ENCODE peak calls at places on chromosomes 1 and 21, in seven cellular contexts. E is adrenal gland, S is colonic mucosa, R is tibial artery, Q is fibroblast of lung, H is PC-3, F is upper lobe of right lung. T is an unnamed sample.
A peak's percentile ranks its signal among the peaks of the same experiment; 100 is the strongest.

GRCh38 chr1:155504207-155504606 is 58.4 kb downstream of the ASH1L start:
- DNase-seq in E (no peak), S (no peak), R (no peak), Q (peak; percentile 18), H (peak; percentile 63), F (no peak), T (no peak)

GRCh38 chr1:112674986-112675727 is 698 bp downstream of the MOV10 start:
- DNase-seq in E (no peak), S (peak; percentile 47), R (peak; percentile 76), Q (no peak), H (peak; percentile 29), F (peak; percentile 86), T (peak; percentile 59)

GRCh38 chr1:198486903-198487302 is 53.6 kb downstream of the ATP6V1G3 start:
- DNase-seq in E (no peak), S (no peak), R (no peak), Q (no peak), H (no peak), F (no peak), T (no peak)

GRCh38 chr1:167775178-167775577 is 53.4 kb downstream of the MPZL1 start:
- DNase-seq in E (no peak), S (no peak), R (no peak), Q (peak; percentile 68), H (no peak), F (no peak), T (no peak)

GRCh38 chr1:81799939-81800740 is 594 bp upstream of the ADGRL2 start:
- DNase-seq in E (peak; percentile 60), S (peak; percentile 45), R (peak; percentile 77), Q (peak; percentile 76), H (no peak), F (peak; percentile 61), T (no peak)

GRCh38 chr21:14603202-14603601 is 57.1 kb upstream of the SAMSN1 start:
- DNase-seq in E (no peak), S (no peak), R (no peak), Q (peak; percentile 60), H (peak; percentile 67), F (no peak), T (no peak)

GRCh38 chr1:236997882-236998281 is 6.4 kb downstream of the MT1HL1 start:
- DNase-seq in E (no peak), S (no peak), R (no peak), Q (no peak), H (no peak), F (peak; percentile 77), T (no peak)

GRCh38 chr1:45305231-45305630 is 21.5 kb upstream of the HPDL start:
- DNase-seq in E (no peak), S (no peak), R (peak; percentile 51), Q (no peak), H (no peak), F (no peak), T (peak; percentile 15)

GRCh38 chr1:225842074-225842473 is 32.1 kb downstream of the EPHX1 start:
- DNase-seq in E (no peak), S (no peak), R (no peak), Q (no peak), H (no peak), F (no peak), T (no peak)

GRCh38 chr1:48675251-48675650 is 101.4 kb downstream of the BEND5 start:
- DNase-seq in E (no peak), S (no peak), R (no peak), Q (peak; percentile 54), H (no peak), F (no peak), T (no peak)

GRCh38 chr1:202613571-202613970 is 96.7 kb downstream of the SYT2 start:
- DNase-seq in E (no peak), S (no peak), R (no peak), Q (no peak), H (no peak), F (no peak), T (no peak)

GRCh38 chr1:40264354-40264781 is 6.3 kb downstream of the ZMPSTE24 start:
- DNase-seq in E (no peak), S (no peak), R (no peak), Q (peak; percentile 48), H (no peak), F (no peak), T (no peak)

GRCh38 chr1:103109291-103109920 is 1.1 kb upstream of the COL11A1 start:
- DNase-seq in E (no peak), S (no peak), R (no peak), Q (peak; percentile 43), H (no peak), F (no peak), T (peak; percentile 48)

GRCh38 chr21:43727571-43728466 is 8.9 kb downstream of the PDXK start:
- DNase-seq in E (peak; percentile 86), S (no peak), R (peak; percentile 88), Q (no peak), H (peak; percentile 56), F (peak; percentile 88), T (no peak)

GRCh38 chr1:85375422-85375934 is 89.5 kb downstream of the DDAH1 start:
- DNase-seq in E (no peak), S (no peak), R (no peak), Q (no peak), H (no peak), F (no peak), T (no peak)

GRCh38 chr1:200437088-200437487 is 27.3 kb upstream of the ZNF281 start:
- DNase-seq in E (no peak), S (no peak), R (no peak), Q (no peak), H (no peak), F (no peak), T (no peak)

GRCh38 chr1:75264112-75264511 is 129.9 kb downstream of the LHX8 start:
- DNase-seq in E (no peak), S (no peak), R (no peak), Q (no peak), H (no peak), F (no peak), T (no peak)

GRCh38 chr1:164748253-164748899 is 189.4 kb downstream of the PBX1 start:
- DNase-seq in E (peak; percentile 80), S (no peak), R (no peak), Q (peak; percentile 99), H (peak; percentile 14), F (no peak), T (no peak)

GRCh38 chr1:69567847-69568434 is at the start of gene LRRC7:
- DNase-seq in E (no peak), S (no peak), R (peak; percentile 60), Q (peak; percentile 23), H (no peak), F (peak; percentile 63), T (peak; percentile 7)

DNA sequence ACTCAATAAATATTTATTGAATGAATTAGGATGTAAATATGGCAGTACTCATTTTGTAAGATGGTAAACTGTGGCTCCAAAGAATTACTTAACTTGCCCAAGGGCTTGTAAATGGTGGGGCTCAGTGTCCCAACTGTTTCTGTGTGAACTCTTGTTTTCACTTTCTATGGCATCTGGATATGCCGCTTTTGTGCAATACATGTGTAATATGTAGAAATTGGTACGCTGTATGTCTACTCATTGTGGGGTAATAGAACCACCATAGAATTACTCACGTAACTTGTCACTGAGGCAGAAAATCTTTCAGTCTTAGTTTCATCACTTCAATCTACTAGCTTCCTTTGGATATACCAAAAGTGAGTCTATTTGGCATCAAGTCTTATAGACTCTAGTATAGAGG is 977 bp downstream of the PRPF3 start:
- DNase-seq in E (no peak), S (no peak), R (no peak), Q (no peak), H (no peak), F (no peak), T (no peak)
- H3K27ac ChIP-seq in E (no peak overlapping the region), S (no peak overlapping the region), R (no peak overlapping the region), Q (peak overlapping the region; percentile 8), H (no peak overlapping the region), F (peak overlapping the region; percentile 94), T (no peak overlapping the region)

DNA sequence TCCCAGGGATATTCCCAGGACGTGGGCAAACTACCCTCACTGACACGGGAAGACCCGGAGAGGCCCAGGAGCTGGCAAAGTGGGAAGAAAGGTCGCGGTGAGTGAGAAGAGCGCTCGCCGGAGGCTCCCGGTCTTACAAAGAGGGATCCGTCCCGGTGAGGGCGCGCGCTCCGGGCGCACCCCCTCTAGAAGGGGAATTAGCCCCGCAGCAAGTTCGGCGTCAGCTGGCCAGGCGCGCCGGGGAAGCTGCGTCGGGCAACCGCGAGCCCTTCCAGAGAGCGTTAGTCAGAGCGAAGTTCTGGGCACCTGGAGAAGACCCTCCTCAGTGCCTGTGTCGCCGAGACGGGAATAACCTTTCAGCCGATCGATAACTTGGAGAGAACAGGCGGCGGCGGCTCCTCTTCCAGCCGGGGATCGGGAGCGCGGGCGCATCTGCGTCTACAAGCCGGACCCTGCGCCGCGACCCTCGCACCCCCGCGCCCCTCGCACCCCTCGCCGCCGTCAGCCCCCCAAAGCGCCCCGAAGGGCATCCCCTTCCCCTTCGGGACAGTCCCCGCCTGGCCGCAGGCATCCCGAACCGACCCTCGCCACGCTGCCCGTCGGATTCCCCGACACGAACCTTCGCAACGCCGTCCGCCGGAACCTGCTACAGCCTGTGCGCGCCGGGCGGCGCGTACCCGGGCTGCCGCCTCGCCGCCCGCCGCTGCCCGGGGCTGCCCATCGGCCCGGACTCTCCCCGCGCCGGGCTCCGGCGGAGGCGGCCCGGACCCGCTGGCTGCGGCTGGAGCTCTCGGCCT is 485 bp downstream of the SIPA1L2 start:
- DNase-seq in E (peak; percentile 16), S (peak; percentile 51), R (peak; percentile 70), Q (peak; percentile 54), H (peak; percentile 37), F (peak; percentile 77), T (no peak)
- H3K4me3 ChIP-seq in E (no peak overlapping the region), S (peak overlapping the region; percentile 86), R (peak overlapping the region; percentile 70), Q (peak overlapping the region; percentile 58), H (peak overlapping the region; percentile 77), F (peak overlapping the region; percentile 81), T (peak overlapping the region; percentile 76)

GRCh38 chr1:86731416-86731815 is 27.0 kb downstream of the SH3GLB1 start:
- DNase-seq in E (no peak), S (no peak), R (no peak), Q (no peak), H (no peak), F (no peak), T (no peak)
- H3K36me3 ChIP-seq in E (no peaks in the 10 kb centered on the region), S (no peaks in the 10 kb centered on the region), R (peaks cover 30% of the 10 kb centered on the region), Q (peaks cover 7% of the 10 kb centered on the region), H (peaks cover 32% of the 10 kb centered on the region), F (peaks cover 78% of the 10 kb centered on the region), T (peaks cover 76% of the 10 kb centered on the region)

GRCh38 chr1:204464174-204464573 is 30.4 kb downstream of the PIK3C2B start:
- DNase-seq in E (no peak), S (no peak), R (no peak), Q (no peak), H (no peak), F (no peak), T (no peak)

GRCh38 chr1:204463125-204464060 is 31.2 kb downstream of the PIK3C2B start:
- DNase-seq in E (no peak), S (no peak), R (no peak), Q (no peak), H (no peak), F (no peak), T (no peak)

GRCh38 chr1:204461331-204462228 is 33.0 kb downstream of the PIK3C2B start:
- DNase-seq in E (no peak), S (peak; percentile 36), R (no peak), Q (no peak), H (no peak), F (no peak), T (no peak)

GRCh38 chr1:204460346-204460745 is 34.3 kb downstream of the PIK3C2B start:
- DNase-seq in E (no peak), S (no peak), R (no peak), Q (no peak), H (no peak), F (no peak), T (no peak)

DNA sequence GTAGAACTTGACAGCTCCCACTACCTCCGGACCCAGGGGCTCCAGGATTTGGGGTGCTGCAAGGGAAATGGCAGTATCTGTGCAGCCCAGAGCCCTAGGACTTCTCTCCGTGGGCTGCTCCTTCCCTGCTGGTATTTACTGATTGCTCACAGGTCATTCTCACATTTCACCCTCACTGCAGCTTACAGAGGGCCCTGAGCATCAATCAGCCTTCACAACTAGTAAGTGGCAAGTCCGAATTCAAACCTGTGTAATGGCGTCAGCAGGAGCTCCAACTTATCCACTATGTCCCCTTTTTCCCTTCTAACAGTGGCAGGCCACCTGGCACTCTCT is 32.4 kb downstream of the PIK3C2B start:
- DNase-seq in E (no peak), S (no peak), R (no peak), Q (no peak), H (no peak), F (no peak), T (no peak)
- H3K27ac ChIP-seq in E (no peak overlapping the region), S (peak overlapping the region; percentile 16), R (no peak overlapping the region), Q (no peak overlapping the region), H (no peak overlapping the region), F (peak overlapping the region; percentile 63), T (no peak overlapping the region)

T was measured in SJSA1.